ENCODE peak calls at places on chromosome 22, in six cellular contexts. L is mucosa of descending colon, C is H9, Y is neural crest cell, Z is cardiac muscle cell, H is sigmoid colon. B is an unnamed sample.

GRCh38 chr22:47052236-47053012 is 290.0 kb downstream of the TBC1D22A start:
- DNase-seq in L (no peak), C (no peak), Y (no peak), Z (no peak), H (no peak), B (peak)

GRCh38 chr22:37565830-37566229 is 5.5 kb downstream of the CDC42EP1 start:
- DNase-seq in L (no peak), C (no peak), Y (no peak), Z (no peak), H (no peak), B (no peak)

GRCh38 chr22:46626356-46626755 is 6.2 kb downstream of the GRAMD4 start:
- DNase-seq in L (no peak), C (no peak), Y (no peak), Z (no peak), H (no peak), B (peak)

GRCh38 chr22:44576311-44577260 is 78.6 kb upstream of the RTL6 start:
- DNase-seq in L (no peak), C (peak), Y (no peak), Z (no peak), H (peak), B (peak)

GRCh38 chr22:48494968-48495750 is 1332.5 kb downstream of the BRD1 start:
- DNase-seq in L (no peak), C (no peak), Y (no peak), Z (no peak), H (peak), B (peak)

GRCh38 chr22:33917744-33918406 is 2.4 kb downstream of the LARGE1 start:
- DNase-seq in L (peak), C (peak), Y (no peak), Z (no peak), H (no peak), B (no peak)

GRCh38 chr22:41915035-41915782 is at the start of gene SHISA8:
- DNase-seq in L (peak), C (no peak), Y (no peak), Z (peak), H (no peak), B (no peak)

GRCh38 chr22:44276706-44277403 is 35.9 kb downstream of the SHISAL1 start:
- DNase-seq in L (no peak), C (no peak), Y (peak), Z (no peak), H (no peak), B (peak)

GRCh38 chr22:48643066-48643731 is 1184.5 kb downstream of the BRD1 start:
- DNase-seq in L (no peak), C (no peak), Y (no peak), Z (no peak), H (no peak), B (no peak)

GRCh38 chr22:45271667-45272188 is 13.0 kb upstream of the UPK3A start:
- DNase-seq in L (peak), C (no peak), Y (no peak), Z (peak), H (peak), B (no peak)

GRCh38 chr22:35353318-35353717 is 27.6 kb upstream of the HMOX1 start:
- DNase-seq in L (no peak), C (no peak), Y (no peak), Z (no peak), H (no peak), B (no peak)

GRCh38 chr22:46604306-46604690 is 15.9 kb upstream of the GRAMD4 start:
- DNase-seq in L (no peak), C (no peak), Y (no peak), Z (peak), H (no peak), B (no peak)

GRCh38 chr22:27731621-27732020 is 69.9 kb downstream of the MN1 start:
- DNase-seq in L (no peak), C (no peak), Y (no peak), Z (no peak), H (peak), B (no peak)

GRCh38 chr22:36331912-36332622 is 55.7 kb downstream of the MYH9 start:
- DNase-seq in L (peak), C (no peak), Y (no peak), Z (peak), H (peak), B (no peak)

GRCh38 chr22:41976070-41976901 is 7.0 kb downstream of the SEPTIN3 start:
- DNase-seq in L (peak), C (no peak), Y (peak), Z (no peak), H (no peak), B (no peak)

GRCh38 chr22:38069372-38070249 is 12.4 kb downstream of the PICK1 start:
- DNase-seq in L (peak), C (no peak), Y (peak), Z (peak), H (peak), B (no peak)

GRCh38 chr22:30170126-30170525 is 76.4 kb downstream of the LIF start:
- DNase-seq in L (no peak), C (no peak), Y (no peak), Z (no peak), H (no peak), B (no peak)

GRCh38 chr22:37303821-37304274 is 21.5 kb downstream of the CYTH4 start:
- DNase-seq in L (no peak), C (no peak), Y (no peak), Z (peak), H (no peak), B (no peak)

GRCh38 chr22:44391481-44392445 is 79.0 kb upstream of the SHISAL1 start:
- DNase-seq in L (no peak), C (peak), Y (no peak), Z (no peak), H (peak), B (peak)

GRCh38 chr22:17860220-17860965 is 86.1 kb upstream of the BID start:
- DNase-seq in L (no peak), C (no peak), Y (no peak), Z (no peak), H (no peak), B (no peak)

GRCh38 chr22:44588348-44588747 is 90.3 kb upstream of the RTL6 start:
- DNase-seq in L (no peak), C (no peak), Y (no peak), Z (no peak), H (peak), B (peak)

GRCh38 chr22:49752598-49753091 is 75.0 kb downstream of the BRD1 start:
- DNase-seq in L (no peak), C (peak), Y (no peak), Z (no peak), H (no peak), B (peak)

GRCh38 chr22:47354668-47355387 is 592.4 kb downstream of the TBC1D22A start:
- DNase-seq in L (no peak), C (no peak), Y (no peak), Z (no peak), H (no peak), B (peak)

GRCh38 chr22:37546436-37547248 is 13.6 kb upstream of the CDC42EP1 start:
- DNase-seq in L (peak), C (peak), Y (no peak), Z (peak), H (peak), B (no peak)

GRCh38 chr22:41565403-41566054 is 4.7 kb downstream of the CSDC2 start:
- DNase-seq in L (no peak), C (peak), Y (no peak), Z (peak), H (peak), B (no peak)

GRCh38 chr22:47736166-47737034 is 974.0 kb downstream of the TBC1D22A start:
- DNase-seq in L (no peak), C (no peak), Y (no peak), Z (no peak), H (no peak), B (no peak)

GRCh38 chr22:44331881-44332714 is 19.3 kb upstream of the SHISAL1 start:
- DNase-seq in L (no peak), C (no peak), Y (peak), Z (peak), H (peak), B (no peak)

GRCh38 chr22:30474683-30475424 is 3.0 kb upstream of the SEC14L3 start:
- DNase-seq in L (no peak), C (peak), Y (no peak), Z (no peak), H (no peak), B (peak)

GRCh38 chr22:36425977-36426523 is 38.3 kb upstream of the MYH9 start:
- DNase-seq in L (no peak), C (no peak), Y (peak), Z (peak), H (no peak), B (no peak)

GRCh38 chr22:36467042-36467810 is 14.2 kb downstream of the TXN2 start:
- DNase-seq in L (no peak), C (no peak), Y (no peak), Z (peak), H (peak), B (no peak)

GRCh38 chr22:45229181-45229580 is 11.5 kb downstream of the KIAA0930 start:
- DNase-seq in L (no peak), C (peak), Y (no peak), Z (no peak), H (no peak), B (no peak)

GRCh38 chr22:45683248-45683647 is 11.6 kb downstream of the ATXN10 start:
- DNase-seq in L (no peak), C (no peak), Y (no peak), Z (no peak), H (no peak), B (no peak)

GRCh38 chr22:49487950-49488349 is 339.7 kb downstream of the BRD1 start:
- DNase-seq in L (no peak), C (peak), Y (no peak), Z (no peak), H (no peak), B (no peak)

DNA sequence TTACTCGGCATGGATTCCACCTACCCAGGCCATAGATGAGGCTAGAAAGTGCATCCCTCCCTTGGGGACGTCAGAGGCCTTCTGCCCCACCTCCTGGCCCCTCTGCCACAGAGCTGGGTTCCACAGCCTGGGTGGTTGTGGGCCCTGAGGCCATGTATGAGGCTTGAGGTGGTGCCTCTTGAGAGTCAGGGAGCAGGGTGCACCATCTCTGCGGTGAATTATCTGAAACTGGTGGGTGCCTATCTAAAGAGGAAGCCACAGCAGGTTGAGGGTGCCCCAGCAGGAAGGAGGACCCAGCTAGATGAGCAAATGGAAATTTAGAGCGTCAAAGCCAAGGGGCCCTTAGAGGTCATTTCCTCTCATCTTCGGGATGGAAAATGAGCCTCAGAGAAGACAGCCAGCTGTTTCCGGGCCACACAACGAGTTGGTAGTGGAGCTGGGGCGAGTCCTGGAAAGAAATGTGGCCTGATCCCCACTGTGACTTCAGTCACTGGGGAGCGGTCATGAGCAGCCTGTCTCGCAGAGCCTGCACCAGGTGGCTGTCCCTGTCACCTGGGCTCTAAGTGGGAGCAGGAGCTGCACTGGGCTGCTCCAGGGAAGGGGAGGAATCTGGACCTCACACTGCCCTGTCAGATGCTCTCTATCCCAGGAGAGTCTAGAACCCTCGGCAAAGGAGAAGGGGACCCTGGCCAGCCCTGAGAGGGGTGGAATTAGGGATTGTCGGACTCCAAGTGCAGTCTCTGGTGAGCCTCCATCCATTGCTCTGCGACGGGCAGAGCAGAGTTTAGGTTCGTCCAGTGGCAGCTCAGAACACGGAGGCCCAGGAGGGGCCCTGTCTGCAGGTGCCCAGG is 7.3 kb downstream of the ADORA2A start:
- DNase-seq in L (peak), C (no peak), Y (no peak), Z (peak), H (peak), B (peak)
- TF ChIP-seq CTCF in L (no peak), C (no peak), Y (no peak), Z (no peak), H (no peak), B (no peak)

GRCh38 chr22:29080061-29080975 is 7.5 kb downstream of the KREMEN1 start:
- DNase-seq in L (no peak), C (no peak), Y (no peak), Z (peak), H (no peak), B (no peak)

GRCh38 chr22:29079218-29079901 is 6.5 kb downstream of the KREMEN1 start:
- DNase-seq in L (peak), C (no peak), Y (no peak), Z (no peak), H (no peak), B (no peak)

GRCh38 chr22:29081499-29082236 is 8.8 kb downstream of the KREMEN1 start:
- DNase-seq in L (no peak), C (no peak), Y (no peak), Z (peak), H (no peak), B (no peak)

GRCh38 chr22:29078869-29079207 is 6.0 kb downstream of the KREMEN1 start:
- DNase-seq in L (no peak), C (no peak), Y (no peak), Z (no peak), H (no peak), B (no peak)

GRCh38 chr22:29078036-29078868 is 5.4 kb downstream of the KREMEN1 start:
- DNase-seq in L (peak), C (no peak), Y (no peak), Z (no peak), H (no peak), B (no peak)
- TF ChIP-seq CTCF in L (no peak), C (no peak), Y (no peak), Z (no peak), H (no peak), B (no peak)

DNA sequence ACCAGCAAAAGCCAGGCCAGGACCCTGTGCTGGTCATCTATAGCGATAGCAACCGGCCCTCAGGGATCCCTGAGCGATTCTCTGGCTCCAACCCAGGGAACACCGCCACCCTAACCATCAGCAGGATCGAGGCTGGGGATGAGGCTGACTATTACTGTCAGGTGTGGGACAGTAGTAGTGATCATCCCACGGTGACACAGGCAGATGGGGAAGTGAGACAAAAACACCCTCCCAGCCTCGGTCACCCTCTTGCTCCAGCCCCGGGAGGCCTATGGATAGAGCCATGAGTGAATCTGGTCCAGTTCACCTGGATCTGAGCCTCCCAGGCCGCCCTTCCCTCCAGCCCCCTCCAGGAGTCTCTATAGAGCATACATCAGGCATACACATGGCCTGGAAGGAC is 115.2 kb upstream of the IGLL5 start:
- DNase-seq in L (no peak), C (no peak), Y (no peak), Z (no peak), H (no peak), B (no peak)
- TF ChIP-seq CTCF in L (no peak), C (no peak), Y (no peak), Z (no peak), H (no peak), B (no peak)

GRCh38 chr22:39529487-39529851 is 3.1 kb downstream of the RPS19BP1 start:
- DNase-seq in L (no peak), C (no peak), Y (no peak), Z (no peak), H (no peak), B (no peak)

GRCh38 chr22:39530136-39530535 is 2.4 kb downstream of the RPS19BP1 start:
- DNase-seq in L (no peak), C (no peak), Y (no peak), Z (no peak), H (no peak), B (no peak)

GRCh38 chr22:39532215-39533071 is at the start of gene RPS19BP1:
- DNase-seq in L (peak), C (peak), Y (peak), Z (peak), H (peak), B (peak)

GRCh38 chr22:39528681-39529486 is 3.7 kb downstream of the RPS19BP1 start:
- DNase-seq in L (peak), C (peak), Y (peak), Z (peak), H (peak), B (peak)

GRCh38 chr22:39530692-39531331 is 1.7 kb downstream of the RPS19BP1 start:
- DNase-seq in L (no peak), C (no peak), Y (peak), Z (peak), H (no peak), B (no peak)
- TF ChIP-seq CTCF in L (no peak), C (no peak), Y (peak), Z (peak), H (peak), B (peak)

GRCh38 chr22:42986115-42986514 is 28.8 kb downstream of the PACSIN2 start:
- DNase-seq in L (no peak), C (no peak), Y (no peak), Z (no peak), H (peak), B (no peak)

GRCh38 chr22:42984814-42985540 is 30.0 kb downstream of the PACSIN2 start:
- DNase-seq in L (no peak), C (no peak), Y (no peak), Z (no peak), H (peak), B (no peak)

GRCh38 chr22:42984397-42984796 is 30.6 kb downstream of the PACSIN2 start:
- DNase-seq in L (no peak), C (no peak), Y (no peak), Z (no peak), H (peak), B (no peak)

GRCh38 chr22:42983470-42983869 is 31.5 kb downstream of the PACSIN2 start:
- DNase-seq in L (no peak), C (no peak), Y (no peak), Z (no peak), H (peak), B (no peak)

DNA sequence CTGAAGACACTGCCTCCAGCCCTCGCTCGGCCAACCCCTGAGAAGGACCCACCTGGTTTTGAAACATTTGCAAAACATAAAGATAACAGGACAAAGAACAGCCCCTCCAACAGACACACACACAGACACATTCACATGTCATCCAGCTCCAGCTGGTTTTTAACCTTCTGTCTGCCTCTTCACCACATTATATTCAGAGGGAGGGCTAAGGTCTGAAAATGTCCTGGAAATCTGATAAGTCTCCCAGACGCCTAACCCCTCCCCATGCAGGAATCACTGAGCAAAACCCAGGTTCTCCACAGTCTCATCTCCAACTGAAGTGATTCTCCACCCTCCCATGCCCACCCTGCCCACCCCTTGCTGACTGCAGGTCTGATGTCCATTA is 29.4 kb downstream of the PACSIN2 start:
- DNase-seq in L (no peak), C (no peak), Y (no peak), Z (no peak), H (peak), B (no peak)
- TF ChIP-seq CTCF in L (no peak), C (no peak), Y (no peak), Z (no peak), H (no peak), B (no peak)

DNA sequence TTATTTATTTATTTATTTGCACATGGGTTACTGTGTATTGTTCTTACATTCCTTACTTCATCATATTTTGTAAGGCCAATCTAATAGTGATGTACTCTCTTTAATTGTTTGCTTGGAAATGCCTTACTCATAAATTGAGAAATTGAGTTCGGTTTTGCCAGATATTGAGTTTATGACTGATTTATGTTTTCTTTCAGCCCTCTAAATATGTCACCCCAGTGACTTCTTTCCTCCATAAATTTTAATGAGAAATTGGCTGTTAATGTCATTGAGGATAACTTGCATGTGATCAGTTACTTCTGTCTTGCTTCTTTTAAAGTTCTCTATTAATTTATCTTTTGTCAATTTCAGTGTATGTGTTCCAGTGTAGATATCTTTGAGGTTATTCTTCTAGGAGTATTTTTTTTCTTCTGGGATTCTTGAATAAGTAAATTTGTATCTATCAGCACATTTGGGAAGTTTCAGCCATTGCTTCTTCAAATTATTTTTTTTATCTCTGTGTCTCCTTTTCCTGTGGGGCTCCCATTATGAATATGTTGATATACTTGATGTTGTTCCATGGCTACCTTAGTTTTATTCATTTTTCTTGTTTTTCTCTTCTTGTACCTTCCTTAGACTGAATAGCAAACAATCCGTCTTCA is 47.8 kb downstream of the XKR3 start:
- DNase-seq in L (no peak), C (no peak), Y (no peak), Z (no peak), H (no peak), B (no peak)
- TF ChIP-seq CTCF in L (no peak), C (no peak), Y (no peak), Z (no peak), H (no peak), B (no peak)

GRCh38 chr22:26310616-26311015 is 118.4 kb upstream of the ASPHD2 start:
- DNase-seq in L (no peak), C (no peak), Y (no peak), Z (no peak), H (no peak), B (no peak)

GRCh38 chr22:26308467-26308866 is 120.6 kb upstream of the ASPHD2 start:
- DNase-seq in L (no peak), C (no peak), Y (no peak), Z (no peak), H (no peak), B (no peak)

GRCh38 chr22:26302726-26303125 is 126.3 kb upstream of the ASPHD2 start:
- DNase-seq in L (no peak), C (no peak), Y (no peak), Z (no peak), H (no peak), B (no peak)

GRCh38 chr22:26303475-26303874 is 125.6 kb upstream of the ASPHD2 start:
- DNase-seq in L (no peak), C (no peak), Y (no peak), Z (no peak), H (no peak), B (no peak)

DNA sequence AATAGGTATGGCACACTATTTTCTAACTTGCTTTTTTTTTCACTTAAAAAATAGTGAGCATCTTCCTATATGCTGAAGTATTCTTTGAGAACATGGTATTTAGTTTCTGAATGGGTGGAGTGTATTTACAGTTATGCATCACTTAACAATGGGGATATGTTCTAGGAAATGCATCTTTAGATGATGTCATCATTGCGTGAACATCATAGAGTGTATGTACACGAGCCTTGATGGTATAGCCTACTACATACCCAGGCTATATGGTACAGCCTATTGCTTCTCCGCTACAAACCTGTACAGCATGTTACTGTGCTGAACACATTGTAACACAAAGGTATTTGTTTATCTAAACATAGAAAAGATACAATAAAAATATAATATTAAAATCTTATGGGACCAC is 124.3 kb upstream of the ASPHD2 start:
- DNase-seq in L (no peak), C (no peak), Y (no peak), Z (no peak), H (no peak), B (no peak)
- TF ChIP-seq CTCF in L (no peak), C (no peak), Y (no peak), Z (no peak), H (no peak), B (no peak)